ENCODE peak calls at places on chromosomes 5 and 9, in six cellular contexts. X is effector CD4-positive, alpha-beta T cell; R is SK-MEL-5; O is germinal center; G is NCI-H1417 treated with DMSO at 0.1 percent for 48 hours; J is neural crest cell. W is an unnamed sample.

GRCh38 chr5:53167836-53168235 is 58.3 kb upstream of the MOCS2 start:
- DNase-seq in X (no peak), G (no peak), R (peak), O (no peak), J (no peak), W (no peak)

GRCh38 chr5:1312993-1313833 is 18.3 kb upstream of the TERT start:
- DNase-seq in R (no peak), J (no peak), G (no peak), O (peak), X (peak), W (no peak)

GRCh38 chr9:96245399-96245798 is 56.6 kb downstream of the HSD17B3 start:
- DNase-seq in G (no peak), O (no peak), R (no peak), J (peak), X (no peak), W (no peak)

GRCh38 chr9:70590264-70590646 is 175.8 kb upstream of the KLF9 start:
- DNase-seq in O (no peak), R (peak), J (no peak), X (no peak), G (no peak), W (no peak)

GRCh38 chr5:168734657-168735344 is 155.6 kb upstream of the PANK3 start:
- DNase-seq in G (no peak), O (peak), X (no peak), J (no peak), R (peak), W (no peak)

GRCh38 chr9:16871358-16872151 is 1.1 kb upstream of the BNC2 start:
- DNase-seq in O (peak), J (peak), R (peak), G (no peak), X (no peak), W (peak)

GRCh38 chr9:21558627-21559401 is 76.7 kb upstream of the IFNE start:
- DNase-seq in R (no peak), J (no peak), O (peak), G (no peak), X (peak), W (no peak)

GRCh38 chr5:141513627-141514329 is 24.9 kb downstream of the PCDHGC5 start:
- DNase-seq in R (no peak), X (peak), J (peak), G (no peak), O (peak), W (peak)

GRCh38 chr5:122772446-122772845 is 2.4 kb upstream of the SNX2 start:
- DNase-seq in J (no peak), G (no peak), R (no peak), X (no peak), O (no peak), W (no peak)

GRCh38 chr5:74394543-74394923 is 246.0 kb downstream of the ENC1 start:
- DNase-seq in O (no peak), G (no peak), X (no peak), J (no peak), R (peak), W (no peak)

GRCh38 chr5:60586307-60586901 is 113.6 kb downstream of the DEPDC1B start:
- DNase-seq in G (no peak), J (no peak), O (no peak), X (no peak), R (peak), W (no peak)

GRCh38 chr5:146560205-146560812 is 44.3 kb upstream of the GPR151 start:
- DNase-seq in J (no peak), X (no peak), R (no peak), G (no peak), O (no peak), W (no peak)

GRCh38 chr5:37641933-37642332 is 197.9 kb downstream of the GDNF start:
- DNase-seq in R (no peak), X (no peak), O (no peak), J (no peak), G (no peak), W (no peak)

GRCh38 chr9:34862043-34862442 is 96.0 kb upstream of the PHF24 start:
- DNase-seq in R (no peak), G (no peak), O (no peak), X (no peak), J (no peak), W (no peak)

GRCh38 chr9:2479056-2479565 is 142.5 kb upstream of the VLDLR start:
- DNase-seq in J (no peak), G (no peak), R (no peak), X (no peak), O (no peak), W (no peak)

GRCh38 chr5:32512916-32513315 is 68.4 kb upstream of the ZFR start:
- DNase-seq in J (no peak), X (no peak), O (no peak), R (no peak), G (no peak), W (no peak)

GRCh38 chr9:89178162-89179120 is at the start of gene SHC3:
- DNase-seq in O (no peak), R (no peak), G (no peak), J (peak), X (no peak), W (no peak)

GRCh38 chr5:148386041-148386440 is 2.3 kb downstream of the FBXO38 start:
- DNase-seq in X (no peak), O (no peak), G (no peak), R (no peak), J (no peak), W (no peak)

GRCh38 chr5:40797273-40798011 is 732 bp downstream of the PRKAA1 start:
- DNase-seq in X (peak), J (peak), O (peak), G (peak), R (peak), W (peak)

W was measured in RWPE1.